ENCODE peak calls at places on chromosome 13, in four cellular contexts. X is HFF-Myc, Q is tibial artery, T is endothelial cell. S is an unnamed sample.

GRCh38 chr13:59867867-59868266 is 295.9 kb downstream of the DIAPH3 start:
- DNase-seq in X (no peak), Q (no peak), T (no peak), S (no peak)

GRCh38 chr13:24459234-24459633 is 53.3 kb downstream of the PARP4 start:
- DNase-seq in X (peak), Q (no peak), T (no peak), S (no peak)

GRCh38 chr13:93158565-93158964 is 68.0 kb upstream of the GPC6 start:
- DNase-seq in X (no peak), Q (no peak), T (no peak), S (no peak)

GRCh38 chr13:106143392-106143791 is 392.1 kb downstream of the EFNB2 start:
- DNase-seq in X (no peak), Q (no peak), T (no peak), S (no peak)

GRCh38 chr13:31038834-31039552 is 106.5 kb downstream of the TEX26 start:
- DNase-seq in X (peak), Q (no peak), T (no peak), S (no peak)

GRCh38 chr13:109119886-109120285 is 490.5 kb downstream of the MYO16 start:
- DNase-seq in X (no peak), Q (no peak), T (no peak), S (no peak)

GRCh38 chr13:38008636-38009035 is 139.1 kb upstream of the TRPC4 start:
- DNase-seq in X (no peak), Q (no peak), T (no peak), S (no peak)

GRCh38 chr13:42720116-42720857 is 61.1 kb upstream of the FAM216B start:
- DNase-seq in X (peak), Q (no peak), T (no peak), S (no peak)

GRCh38 chr13:45242524-45242923 is 41.7 kb upstream of the KCTD4 start:
- DNase-seq in X (no peak), Q (no peak), T (no peak), S (no peak)

GRCh38 chr13:52447815-52448552 is 2.5 kb downstream of the VPS36 start:
- DNase-seq in X (no peak), Q (no peak), T (no peak), S (no peak)

GRCh38 chr13:46281779-46282178 is 70.1 kb downstream of the LRRC63 start:
- DNase-seq in X (no peak), Q (no peak), T (no peak), S (no peak)

GRCh38 chr13:29160862-29161261 is 340.7 kb downstream of the MTUS2 start:
- DNase-seq in X (no peak), Q (no peak), T (no peak), S (no peak)

GRCh38 chr13:22235285-22235949 is 564.5 kb downstream of the FGF9 start:
- DNase-seq in X (no peak), Q (no peak), T (no peak), S (no peak)

GRCh38 chr13:110110783-110111182 is 196.2 kb downstream of the COL4A1 start:
- DNase-seq in X (no peak), Q (no peak), T (no peak), S (no peak)

GRCh38 chr13:53150568-53150967 is 122.0 kb downstream of the OLFM4 start:
- DNase-seq in X (no peak), Q (no peak), T (no peak), S (no peak)

GRCh38 chr13:49563513-49563912 is 21.8 kb downstream of the RCBTB1 start:
- DNase-seq in X (no peak), Q (no peak), T (no peak), S (no peak)

GRCh38 chr13:73633817-73634449 is 500.3 kb downstream of the KLF12 start:
- DNase-seq in X (no peak), Q (no peak), T (no peak), S (no peak)

GRCh38 chr13:37960427-37960826 is 90.9 kb upstream of the TRPC4 start:
- DNase-seq in X (no peak), Q (no peak), T (no peak), S (no peak)

GRCh38 chr13:50800091-50800739 is 43.3 kb downstream of the DLEU7 start:
- DNase-seq in X (no peak), Q (no peak), T (no peak), S (no peak)

GRCh38 chr13:24684600-24684998 is 4.4 kb downstream of the ATP12A start:
- DNase-seq in X (no peak), Q (no peak), T (no peak), S (no peak)

GRCh38 chr13:50208826-50209335 is 193.6 kb downstream of the KCNRG start:
- DNase-seq in X (peak), Q (peak), T (peak), S (peak)

GRCh38 chr13:43374621-43375020 is 351.2 kb downstream of the DNAJC15 start:
- DNase-seq in X (peak), Q (no peak), T (no peak), S (no peak)

GRCh38 chr13:109509154-109509905 is 277.1 kb downstream of the IRS2 start:
- DNase-seq in X (peak), Q (no peak), T (no peak), S (no peak)

GRCh38 chr13:43316997-43317396 is 293.6 kb downstream of the DNAJC15 start:
- DNase-seq in X (no peak), Q (peak), T (no peak), S (no peak)

GRCh38 chr13:33363328-33363727 is 77.8 kb upstream of the STARD13 start:
- DNase-seq in X (no peak), Q (peak), T (no peak), S (no peak)

GRCh38 chr13:29520671-29521070 is 74.8 kb downstream of the SLC7A1 start:
- DNase-seq in X (peak), Q (no peak), T (no peak), S (no peak)

GRCh38 chr13:90594694-90595093 is 752.8 kb upstream of the MIR17HG start:
- DNase-seq in X (peak), Q (no peak), T (no peak), S (no peak)

GRCh38 chr13:23621316-23621645 is 51.1 kb downstream of the TNFRSF19 start:
- DNase-seq in X (peak), Q (no peak), T (no peak), S (no peak)

GRCh38 chr13:38086013-38086412 is 216.4 kb upstream of the TRPC4 start:
- DNase-seq in X (no peak), Q (no peak), T (no peak), S (no peak)

GRCh38 chr13:97659602-97660001 is 225.6 kb downstream of the RAP2A start:
- DNase-seq in X (no peak), Q (no peak), T (peak), S (no peak)
- TF ChIP-seq CTCF in X (peak), Q (no peak), T (no peak), S (peak)

DNA sequence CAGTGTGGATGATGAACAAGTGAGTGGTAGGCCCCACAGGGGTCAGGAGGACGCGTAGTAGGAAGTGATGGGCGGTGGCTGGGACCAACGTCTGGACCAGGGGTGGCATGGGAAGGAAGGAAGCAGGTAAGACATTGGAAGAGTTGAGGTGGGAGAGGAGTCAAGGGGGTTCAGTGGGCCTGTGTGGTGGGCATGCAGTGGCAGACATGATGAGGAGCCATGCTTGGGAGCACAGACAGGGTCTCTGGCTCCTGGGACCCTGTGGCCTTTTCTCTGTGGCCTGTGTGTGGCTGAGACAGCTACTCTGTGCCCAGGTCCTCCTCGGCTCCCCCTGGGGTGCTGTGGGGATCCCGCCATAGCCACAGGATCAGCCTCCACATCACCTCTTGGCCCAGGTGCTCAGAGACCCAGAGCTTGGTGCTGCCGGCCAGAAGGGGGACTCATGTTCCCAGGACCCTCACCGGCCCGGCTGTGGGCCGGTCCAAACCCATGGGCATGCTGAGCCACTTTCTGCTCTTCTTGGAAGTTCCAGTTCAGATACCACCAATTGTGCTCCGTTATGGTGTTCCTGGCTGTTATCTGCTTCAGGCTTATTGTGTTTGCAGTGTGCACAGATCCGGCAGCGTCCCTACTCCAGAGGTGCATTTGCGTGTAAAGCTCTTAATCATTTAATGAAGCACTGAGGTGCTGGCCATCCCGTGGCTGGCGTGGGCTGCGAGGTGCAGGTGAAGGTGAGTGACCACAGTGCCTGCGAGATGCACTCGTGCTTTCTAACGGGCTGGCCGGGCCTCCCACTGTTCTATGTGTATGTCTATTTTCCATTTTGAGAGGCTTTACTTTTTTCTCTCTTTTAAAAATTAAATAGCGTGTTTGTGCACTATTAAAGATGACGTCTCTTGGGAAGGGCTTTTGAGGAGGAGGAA is 147.9 kb downstream of the TEX29 start:
- DNase-seq in X (no peak), Q (no peak), T (no peak), S (no peak)
- TF ChIP-seq CTCF in X (no peak), Q (no peak), T (no peak), S (no peak)

GRCh38 chr13:76667551-76667950 is 218.7 kb downstream of the KCTD12 start:
- DNase-seq in X (no peak), Q (no peak), T (no peak), S (no peak)
- TF ChIP-seq CTCF in X (peak), Q (peak), T (no peak), S (no peak)

DNA sequence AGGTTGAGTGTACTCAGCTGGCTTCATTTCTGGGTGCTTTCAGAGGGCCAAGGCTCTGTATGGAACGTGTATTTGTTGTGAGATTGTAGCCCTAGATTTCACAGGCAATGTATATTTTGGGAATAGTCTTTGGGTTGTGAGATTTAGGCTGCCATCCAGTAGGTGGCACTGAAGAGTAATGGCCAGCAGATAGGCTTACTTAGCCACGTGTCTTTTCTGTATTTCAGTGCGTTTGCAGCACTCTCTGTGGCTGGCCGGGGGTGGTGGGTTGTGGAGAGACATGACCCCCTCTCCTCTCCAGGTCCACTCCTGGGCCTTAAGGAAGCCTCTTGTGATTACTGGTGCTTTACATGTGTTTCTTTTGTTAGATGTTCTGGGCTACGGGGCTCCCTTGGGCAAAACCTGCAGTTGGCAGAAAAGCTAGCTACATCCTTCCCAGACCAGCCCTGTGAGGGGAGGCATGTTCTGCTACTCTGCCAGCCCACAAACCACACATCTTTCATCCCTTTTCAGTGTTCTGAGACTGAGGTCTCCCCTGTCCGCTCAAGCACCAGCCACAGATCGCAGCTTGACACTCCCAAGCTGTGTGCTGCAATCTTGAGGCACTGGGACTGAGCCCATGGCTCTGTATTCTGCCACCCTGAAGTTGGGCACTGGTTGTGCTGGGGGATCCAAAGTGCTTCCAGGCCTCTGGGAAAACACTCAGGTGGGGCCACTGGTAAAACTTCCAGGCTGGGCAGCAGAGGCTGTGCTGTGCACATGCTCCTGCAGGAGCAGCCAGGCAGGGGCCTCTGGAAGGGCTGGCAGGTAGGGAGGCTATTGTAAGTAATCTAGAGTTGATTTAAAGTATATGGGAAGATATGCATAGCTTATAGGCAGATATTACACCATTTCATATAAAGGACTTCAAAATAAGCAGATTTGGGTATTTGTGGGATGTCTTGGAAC is 1096.8 kb upstream of the PCDH20 start:
- DNase-seq in X (no peak), Q (no peak), T (peak), S (peak)
- TF ChIP-seq CTCF in X (peak), Q (no peak), T (peak), S (peak)

GRCh38 chr13:19817510-19818158 is 34.9 kb upstream of the PSPC1 start:
- DNase-seq in X (no peak), Q (no peak), T (no peak), S (no peak)

GRCh38 chr13:19817106-19817505 is 34.4 kb upstream of the PSPC1 start:
- DNase-seq in X (no peak), Q (no peak), T (no peak), S (no peak)

GRCh38 chr13:19822673-19823072 is 39.9 kb upstream of the PSPC1 start:
- DNase-seq in X (no peak), Q (no peak), T (no peak), S (no peak)

DNA sequence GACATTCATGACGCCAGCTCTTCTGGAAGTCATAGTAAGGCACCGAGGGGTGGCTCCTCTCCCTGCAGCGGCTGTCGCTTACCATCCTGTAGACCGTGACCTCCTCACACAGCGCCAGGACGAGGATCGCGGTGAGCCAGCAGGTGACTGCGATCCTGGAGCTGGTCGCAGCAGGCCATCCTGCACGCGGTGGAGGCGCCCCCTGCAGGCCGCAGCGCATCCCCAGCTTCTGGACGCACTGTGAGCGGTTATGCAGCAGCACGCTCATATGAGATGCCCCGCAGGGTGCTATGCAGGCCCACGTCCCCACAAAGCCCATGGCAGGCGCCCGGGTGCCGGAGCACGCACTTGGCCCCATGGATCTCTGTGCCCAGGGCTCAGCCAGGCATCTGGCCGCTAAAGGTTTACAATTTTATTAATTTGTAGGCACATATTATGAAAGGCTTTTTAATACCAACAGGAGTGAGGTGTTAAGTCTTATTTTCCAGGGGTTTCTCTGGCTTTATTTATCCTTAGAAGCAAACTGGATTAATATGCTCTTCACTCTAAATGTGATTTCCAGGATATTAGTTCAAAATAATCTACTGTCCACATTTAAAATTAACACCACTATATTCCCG is 35.6 kb upstream of the PSPC1 start:
- DNase-seq in X (no peak), Q (no peak), T (peak), S (peak)
- TF ChIP-seq CTCF in X (peak), Q (no peak), T (peak), S (peak)

GRCh38 chr13:111551421-111551820 is 231.0 kb downstream of the TEX29 start:
- DNase-seq in X (no peak), Q (no peak), T (no peak), S (no peak)

GRCh38 chr13:111548301-111548700 is 227.9 kb downstream of the TEX29 start:
- DNase-seq in X (no peak), Q (no peak), T (no peak), S (no peak)

GRCh38 chr13:111549464-111549863 is 229.0 kb downstream of the TEX29 start:
- DNase-seq in X (no peak), Q (no peak), T (no peak), S (no peak)

GRCh38 chr13:111548805-111549204 is 228.4 kb downstream of the TEX29 start:
- DNase-seq in X (no peak), Q (no peak), T (no peak), S (no peak)

GRCh38 chr13:111550062-111550461 is 229.6 kb downstream of the TEX29 start:
- DNase-seq in X (no peak), Q (no peak), T (no peak), S (no peak)
- TF ChIP-seq CTCF in X (no peak), Q (no peak), T (no peak), S (no peak)

GRCh38 chr13:112968380-112968909 is 569 bp upstream of the MCF2L start:
- DNase-seq in X (no peak), Q (no peak), T (no peak), S (no peak)
- TF ChIP-seq CTCF in X (no peak), Q (no peak), T (no peak), S (peak)